ENCODE peak calls at places on chromosomes 4 and X, in eight cellular contexts. D is T follicular helper cell; A is stimulated activated CD8-positive, alpha-beta memory T cell treated with anti-CD3 and anti-CD28 coated beads, Interleukin-4, amount 100 ng/mL, for 1 hour; O is activated CD4-positive, alpha-beta T cell treated with anti-CD3 and anti-CD28 coated beads, Interleukin-2, amount 10 ng/mL, durations not matched to agents 24 days and 14 days; S is lower leg skin; Z is HT1080; L is CD4-positive, alpha-beta memory T cell; P is left ventricle myocardium superior. Q is an unnamed sample.

GRCh38 chr4:15976456-15977096 is 13.6 kb upstream of the FGFBP2 start:
- DNase-seq in S (no peak), Z (no peak), P (no peak), D (no peak), O (no peak), A (no peak), L (no peak), Q (no peak)

GRCh38 chr4:163109967-163110366 is 56.7 kb downstream of the NAF1 start:
- DNase-seq in Z (no peak), P (no peak), O (peak; percentile 59), S (no peak), A (no peak), L (no peak), D (no peak), Q (no peak)

GRCh38 chrX:38694394-38694793 is 106.9 kb upstream of the MID1IP1 start:
- DNase-seq in Z (peak; percentile 78), A (no peak), L (no peak), S (no peak), O (no peak), P (no peak), D (no peak), Q (no peak)

GRCh38 chrX:103779156-103779555 is 2.5 kb downstream of the PLP1 start:
- DNase-seq in A (no peak), L (no peak), Z (no peak), S (no peak), D (no peak), O (no peak), P (no peak), Q (no peak)

GRCh38 chr4:17494258-17494657 is 17.6 kb downstream of the QDPR start:
- DNase-seq in O (no peak), A (no peak), Z (peak; percentile 91), L (no peak), S (no peak), D (no peak), P (no peak), Q (no peak)

GRCh38 chrX:23202316-23202715 is 132.3 kb upstream of the PTCHD1 start:
- DNase-seq in A (no peak), D (no peak), O (no peak), S (no peak), Z (no peak), P (no peak), L (no peak), Q (no peak)

GRCh38 chr4:3462321-3462789 is 751 bp upstream of the DOK7 start:
- DNase-seq in S (no peak), O (no peak), A (no peak), D (no peak), P (peak; percentile 30), L (no peak), Z (no peak), Q (no peak)

GRCh38 chrX:123188081-123188480 is 4.0 kb downstream of the GRIA3 start:
- DNase-seq in S (peak; percentile 14), D (no peak), A (no peak), Z (no peak), O (no peak), P (no peak), L (no peak), Q (no peak)

GRCh38 chr4:165151734-165152133 is 39.1 kb upstream of the TMEM192 start:
- DNase-seq in S (no peak), L (no peak), A (no peak), D (no peak), Z (peak; percentile 50), O (no peak), P (no peak), Q (no peak)

GRCh38 chr4:135267148-135267878 is 1065.7 kb upstream of the PABPC4L start:
- DNase-seq in Z (no peak), P (no peak), A (no peak), L (no peak), S (no peak), D (no peak), O (no peak), Q (no peak)

GRCh38 chr4:28287837-28288236 is 1427.2 kb downstream of the STIM2 start:
- DNase-seq in S (peak; percentile 37), P (no peak), L (no peak), O (no peak), A (no peak), Z (peak; percentile 90), D (no peak), Q (no peak)

GRCh38 chrX:25968920-25969319 is 169.2 kb upstream of the MAGEB18 start:
- DNase-seq in A (no peak), P (peak; percentile 10), D (no peak), O (peak; percentile 46), Z (peak; percentile 42), S (no peak), L (no peak), Q (no peak)

GRCh38 chrX:71606536-71607216 is 11.6 kb downstream of the CXCR3 start:
- DNase-seq in A (no peak), L (peak; percentile 35), Z (no peak), P (no peak), O (peak; percentile 69), D (no peak), S (no peak), Q (no peak)

GRCh38 chr4:153275380-153276276 is 68.9 kb upstream of the MND1 start:
- DNase-seq in A (no peak), L (no peak), Z (no peak), P (no peak), D (no peak), S (no peak), O (no peak), Q (no peak)

GRCh38 chrX:153411255-153411987 is at the start of gene ZFP92:
- DNase-seq in P (peak; percentile 55), D (no peak), S (no peak), O (peak; percentile 80), Z (no peak), A (no peak), L (peak; percentile 33), Q (no peak)

GRCh38 chrX:10022580-10023245 is 55.6 kb downstream of the CLDN34 start:
- DNase-seq in Z (peak; percentile 21), O (no peak), A (no peak), L (no peak), D (no peak), P (peak; percentile 55), S (no peak), Q (no peak)

GRCh38 chrX:78517124-78517523 is 142.0 kb downstream of the RTL3 start:
- DNase-seq in D (peak; percentile 53), A (no peak), S (no peak), L (peak; percentile 88), P (no peak), Z (peak; percentile 85), O (peak; percentile 88), Q (no peak)

GRCh38 chr4:77342170-77342810 is 185.3 kb downstream of the CCNG2 start:
- DNase-seq in Z (peak; percentile 32), D (no peak), S (no peak), A (no peak), P (no peak), L (no peak), O (no peak), Q (no peak)

GRCh38 chr4:143335979-143336827 is 473 bp upstream of the GAB1 start:
- DNase-seq in O (peak; percentile 76), L (peak; percentile 9), A (no peak), P (peak; percentile 94), Z (peak; percentile 87), S (peak; percentile 82), D (no peak), Q (peak; percentile 23)

GRCh38 chr4:7327341-7327885 is 107.3 kb downstream of the PSAPL1 start:
- DNase-seq in S (no peak), P (peak; percentile 20), L (no peak), O (no peak), A (no peak), Z (no peak), D (no peak), Q (no peak)